ENCODE peak calls at places on chromosomes 4 and X, in ten cellular contexts. V is cerebellum; R is stimulated activated CD4-positive, alpha-beta T cell treated with anti-CD3 and anti-CD28 coated beads, Interleukin-1b, Interleukin-23, amount 100 ng/mL, for 24 hours; H is Ammon's horn; A is naive B cell; F is GDM1; I is activated CD4-positive, alpha-beta T cell treated with anti-CD3 and anti-CD28 coated beads, Interleukin-2, amount 10 ng/mL, durations not matched to agents 7 days and 5 days; S is smooth muscle cell of the brain vasculature; P is DMS53; D is astrocyte of the spinal cord. L is an unnamed sample.

GRCh38 chr4:47287735-47288134 is 175.8 kb downstream of the COMMD8 start:
- DNase-seq in S (peak), I (no peak), V (no peak), R (no peak), H (no peak), A (no peak), P (peak), F (no peak), D (peak), L (peak)

GRCh38 chrX:37975421-37975820 is 30.9 kb upstream of the SYTL5 start:
- DNase-seq in S (no peak), I (no peak), H (no peak), P (no peak), A (no peak), V (no peak), F (no peak), R (no peak), D (no peak), L (no peak)

GRCh38 chrX:87621697-87622096 is 104.1 kb downstream of the KLHL4 start:
- DNase-seq in F (no peak), V (no peak), H (peak), P (no peak), R (no peak), D (peak), S (no peak), I (no peak), A (no peak), L (no peak)

GRCh38 chrX:113548308-113549015 is 707.8 kb upstream of the AMOT start:
- DNase-seq in V (no peak), H (no peak), P (no peak), I (no peak), A (no peak), D (no peak), S (no peak), F (no peak), R (no peak), L (no peak)

GRCh38 chr4:150078996-150079581 is 844 bp downstream of the DCLK2 start:
- DNase-seq in V (peak), S (no peak), R (no peak), F (no peak), D (peak), I (peak), A (peak), P (peak), H (peak), L (peak)

GRCh38 chr4:147318581-147318980 is 162.3 kb upstream of the EDNRA start:
- DNase-seq in F (no peak), I (no peak), D (peak), P (no peak), S (no peak), R (no peak), V (no peak), H (no peak), A (no peak), L (no peak)

GRCh38 chr4:13537011-13537831 is 7.1 kb downstream of the NKX3-2 start:
- DNase-seq in P (no peak), R (no peak), V (no peak), A (no peak), I (no peak), D (no peak), S (no peak), H (no peak), F (no peak), L (no peak)

GRCh38 chr4:13919021-13919441 is 291.5 kb upstream of the BOD1L1 start:
- DNase-seq in V (no peak), F (no peak), I (no peak), A (no peak), D (peak), R (no peak), S (peak), H (no peak), P (no peak), L (peak)

GRCh38 chrX:15600071-15600470 is 689 bp downstream of the ACE2 start:
- DNase-seq in H (no peak), R (no peak), A (no peak), V (no peak), P (no peak), S (no peak), F (no peak), D (no peak), I (no peak), L (no peak)

GRCh38 chr4:88522702-88523324 is 763 bp downstream of the PYURF start:
- DNase-seq in R (peak), I (peak), H (peak), P (peak), S (no peak), F (peak), A (peak), D (peak), V (peak), L (peak)

GRCh38 chr4:173499568-173500535 is 30.2 kb downstream of the HAND2 start:
- DNase-seq in H (no peak), R (no peak), F (no peak), D (no peak), S (no peak), I (no peak), V (no peak), P (no peak), A (no peak), L (no peak)

GRCh38 chr4:71711985-71712348 is 71.9 kb downstream of the GC start:
- DNase-seq in I (no peak), F (no peak), A (no peak), V (no peak), P (no peak), H (no peak), S (no peak), D (peak), R (no peak), L (no peak)

GRCh38 chrX:150731795-150732194 is 38.6 kb downstream of the MTMR1 start:
- DNase-seq in V (no peak), H (peak), P (no peak), R (peak), A (no peak), I (no peak), D (peak), S (no peak), F (no peak), L (peak)

GRCh38 chr4:51885371-51885770 is 42.4 kb downstream of the DCUN1D4 start:
- DNase-seq in R (no peak), A (no peak), I (no peak), F (peak), D (peak), V (peak), S (no peak), H (no peak), P (peak), L (no peak)

GRCh38 chr4:69830529-69831269 is 29.2 kb downstream of the SULT1E1 start:
- DNase-seq in R (no peak), A (no peak), S (peak), P (peak), D (peak), I (no peak), H (no peak), F (no peak), V (no peak), L (no peak)

GRCh38 chr4:11489449-11490083 is 60.9 kb upstream of the HS3ST1 start:
- DNase-seq in S (no peak), P (no peak), V (no peak), H (no peak), R (no peak), I (no peak), D (no peak), F (no peak), A (no peak), L (no peak)

GRCh38 chrX:47568656-47569295 is 7.8 kb downstream of the ARAF start:
- DNase-seq in F (no peak), S (no peak), A (peak), I (peak), P (peak), V (no peak), D (no peak), H (no peak), R (no peak), L (no peak)

GRCh38 chr4:83599183-83599582 is 63.3 kb downstream of the GPAT3 start:
- DNase-seq in F (no peak), H (no peak), D (peak), V (no peak), P (peak), I (no peak), A (no peak), R (no peak), S (no peak), L (no peak)

GRCh38 chr4:102564399-102564921 is 63.3 kb downstream of the NFKB1 start:
- DNase-seq in R (no peak), H (no peak), A (peak), P (no peak), D (peak), I (no peak), S (no peak), V (no peak), F (peak), L (no peak)

GRCh38 chrX:31819455-31819854 is 747.6 kb upstream of the FTHL17 start:
- DNase-seq in P (no peak), A (no peak), S (no peak), R (no peak), H (no peak), D (no peak), F (no peak), V (no peak), I (no peak), L (no peak)

GRCh38 chr4:169106696-169107229 is 96.7 kb upstream of the CBR4 start:
- DNase-seq in H (no peak), P (no peak), V (no peak), F (no peak), A (no peak), S (no peak), I (no peak), R (no peak), D (no peak), L (no peak)

GRCh38 chr4:139857021-139857420 is 191.4 kb downstream of the MGST2 start:
- DNase-seq in S (no peak), P (peak), A (no peak), D (no peak), V (no peak), I (peak), F (no peak), H (no peak), R (no peak), L (no peak)

GRCh38 chrX:16445166-16445752 is 204.7 kb upstream of the S100G start:
- DNase-seq in F (no peak), A (peak), S (no peak), R (peak), H (peak), P (peak), D (peak), I (peak), V (no peak), L (no peak)

GRCh38 chrX:15619053-15619772 is 18.5 kb upstream of the ACE2 start:
- DNase-seq in F (no peak), A (no peak), V (no peak), S (no peak), R (no peak), H (no peak), P (peak), D (peak), I (no peak), L (no peak)

GRCh38 chrX:22520128-22520828 is 247.6 kb downstream of the CBLL2 start:
- DNase-seq in H (no peak), R (no peak), D (no peak), A (no peak), P (no peak), I (no peak), S (no peak), F (no peak), V (no peak), L (no peak)

GRCh38 chrX:129876734-129877395 is 29.1 kb upstream of the UTP14A start:
- DNase-seq in D (peak), S (no peak), I (no peak), P (peak), V (no peak), A (no peak), F (no peak), R (no peak), H (no peak), L (no peak)

GRCh38 chr4:68717999-68718398 is 47.5 kb upstream of the UGT2B15 start:
- DNase-seq in P (no peak), H (no peak), D (no peak), R (no peak), I (no peak), F (no peak), S (no peak), A (no peak), V (no peak), L (no peak)

GRCh38 chr4:41072021-41072777 is 142.1 kb downstream of the APBB2 start:
- DNase-seq in A (no peak), R (no peak), V (no peak), D (no peak), I (no peak), F (no peak), H (peak), P (no peak), S (no peak), L (no peak)

GRCh38 chr4:137599766-137600165 is 67.5 kb upstream of the PCDH18 start:
- DNase-seq in D (no peak), P (no peak), I (no peak), S (no peak), A (no peak), H (no peak), V (no peak), R (no peak), F (no peak), L (no peak)

GRCh38 chr4:101141230-101141629 is 206.1 kb downstream of the PPP3CA start:
- DNase-seq in A (no peak), H (no peak), P (no peak), V (no peak), I (no peak), F (no peak), S (no peak), R (no peak), D (no peak), L (no peak)

GRCh38 chr4:150582101-150582565 is at the start of gene MAB21L2:
- DNase-seq in P (no peak), R (no peak), D (peak), S (no peak), A (no peak), V (no peak), H (no peak), F (no peak), I (no peak), L (no peak)

GRCh38 chr4:186854256-186854655 is 130.6 kb upstream of the FAT1 start:
- DNase-seq in R (no peak), P (no peak), V (no peak), H (no peak), I (no peak), S (no peak), F (no peak), A (no peak), D (no peak), L (no peak)

GRCh38 chr4:48748949-48749596 is 31.0 kb downstream of the FRYL start:
- DNase-seq in I (no peak), S (no peak), H (no peak), V (no peak), D (no peak), A (no peak), F (no peak), R (no peak), P (peak), L (no peak)

GRCh38 chr4:112170451-112170993 is 25.3 kb downstream of the FAM241A start:
- DNase-seq in P (peak), A (no peak), I (no peak), F (no peak), S (no peak), R (no peak), D (peak), V (no peak), H (no peak), L (peak)

GRCh38 chrX:2317527-2318055 is 183.2 kb downstream of the DHRSX start:
- DNase-seq in V (no peak), S (no peak), A (no peak), H (no peak), F (no peak), P (no peak), R (no peak), D (no peak), I (no peak), L (no peak)

GRCh38 chrX:1531106-1531890 is 5.7 kb downstream of the P2RY8 start:
- DNase-seq in S (no peak), I (no peak), F (no peak), P (no peak), V (no peak), H (no peak), R (no peak), A (no peak), D (no peak), L (no peak)